ENCODE peak calls at places on chromosomes 12 and 14, in ten cellular contexts. One of them, this sample, is unnamed.

GRCh38 chr12:50166776-50167025 is 468 bp downstream of the CERS5 start:
- DNase-seq in endothelial cell: no peak
- DNase-seq in brain microvascular endothelial cell: no peak
- DNase-seq in AG09309: no peak
- DNase-seq in fibroblast of mammary gland: no peak
- DNase-seq in Calu3: no peak
- DNase-seq in B cell: no peak
- DNase-seq in body of pancreas: peak
- DNase-seq in endothelial cell of umbilical vein: no peak
- DNase-seq in CD8-positive, alpha-beta T cell: no peak
- DNase-seq in this sample: no peak

GRCh38 chr12:87074801-87075200 is 818.6 kb upstream of the MGAT4C start:
- DNase-seq in endothelial cell: no peak
- DNase-seq in brain microvascular endothelial cell: no peak
- DNase-seq in AG09309: peak
- DNase-seq in fibroblast of mammary gland: peak
- DNase-seq in Calu3: no peak
- DNase-seq in B cell: no peak
- DNase-seq in body of pancreas: no peak
- DNase-seq in endothelial cell of umbilical vein: no peak
- DNase-seq in CD8-positive, alpha-beta T cell: no peak
- DNase-seq in this sample: no peak

GRCh38 chr12:65494537-65494936 is 216.1 kb downstream of the MSRB3 start:
- DNase-seq in endothelial cell: no peak
- DNase-seq in brain microvascular endothelial cell: no peak
- DNase-seq in AG09309: no peak
- DNase-seq in fibroblast of mammary gland: no peak
- DNase-seq in Calu3: no peak
- DNase-seq in B cell: no peak
- DNase-seq in body of pancreas: no peak
- DNase-seq in endothelial cell of umbilical vein: no peak
- DNase-seq in CD8-positive, alpha-beta T cell: no peak
- DNase-seq in this sample: no peak

GRCh38 chr12:16189849-16190248 is 87.6 kb downstream of the SLC15A5 start:
- DNase-seq in endothelial cell: no peak
- DNase-seq in brain microvascular endothelial cell: no peak
- DNase-seq in AG09309: no peak
- DNase-seq in fibroblast of mammary gland: no peak
- DNase-seq in Calu3: no peak
- DNase-seq in B cell: no peak
- DNase-seq in body of pancreas: no peak
- DNase-seq in endothelial cell of umbilical vein: peak
- DNase-seq in CD8-positive, alpha-beta T cell: no peak
- DNase-seq in this sample: peak

GRCh38 chr12:97324471-97324870 is 138.1 kb upstream of the RMST start:
- DNase-seq in endothelial cell: no peak
- DNase-seq in brain microvascular endothelial cell: no peak
- DNase-seq in AG09309: no peak
- DNase-seq in fibroblast of mammary gland: no peak
- DNase-seq in Calu3: no peak
- DNase-seq in B cell: no peak
- DNase-seq in body of pancreas: no peak
- DNase-seq in endothelial cell of umbilical vein: no peak
- DNase-seq in CD8-positive, alpha-beta T cell: no peak
- DNase-seq in this sample: no peak

GRCh38 chr12:6772331-6772695 is at the start of gene LAG3:
- DNase-seq in endothelial cell: no peak
- DNase-seq in brain microvascular endothelial cell: no peak
- DNase-seq in AG09309: no peak
- DNase-seq in fibroblast of mammary gland: no peak
- DNase-seq in Calu3: no peak
- DNase-seq in B cell: peak
- DNase-seq in body of pancreas: no peak
- DNase-seq in endothelial cell of umbilical vein: no peak
- DNase-seq in CD8-positive, alpha-beta T cell: peak
- DNase-seq in this sample: no peak

GRCh38 chr14:62117718-62118164 is 355.5 kb downstream of the SNAPC1 start:
- DNase-seq in endothelial cell: no peak
- DNase-seq in brain microvascular endothelial cell: no peak
- DNase-seq in AG09309: no peak
- DNase-seq in fibroblast of mammary gland: no peak
- DNase-seq in Calu3: no peak
- DNase-seq in B cell: no peak
- DNase-seq in body of pancreas: no peak
- DNase-seq in endothelial cell of umbilical vein: no peak
- DNase-seq in CD8-positive, alpha-beta T cell: no peak
- DNase-seq in this sample: no peak

GRCh38 chr14:64266206-64266605 is 28.0 kb downstream of the ESR2 start:
- DNase-seq in endothelial cell: no peak
- DNase-seq in brain microvascular endothelial cell: peak
- DNase-seq in AG09309: peak
- DNase-seq in fibroblast of mammary gland: peak
- DNase-seq in Calu3: no peak
- DNase-seq in B cell: no peak
- DNase-seq in body of pancreas: no peak
- DNase-seq in endothelial cell of umbilical vein: peak
- DNase-seq in CD8-positive, alpha-beta T cell: no peak
- DNase-seq in this sample: peak

GRCh38 chr12:113422030-113422900 is at the start of gene SDSL:
- DNase-seq in endothelial cell: no peak
- DNase-seq in brain microvascular endothelial cell: peak
- DNase-seq in AG09309: peak
- DNase-seq in fibroblast of mammary gland: peak
- DNase-seq in Calu3: peak
- DNase-seq in B cell: peak
- DNase-seq in body of pancreas: peak
- DNase-seq in endothelial cell of umbilical vein: peak
- DNase-seq in CD8-positive, alpha-beta T cell: no peak
- DNase-seq in this sample: peak

GRCh38 chr12:105025890-105026289 is 39.8 kb downstream of the NOPCHAP1 start:
- DNase-seq in endothelial cell: no peak
- DNase-seq in brain microvascular endothelial cell: peak
- DNase-seq in AG09309: peak
- DNase-seq in fibroblast of mammary gland: peak
- DNase-seq in Calu3: no peak
- DNase-seq in B cell: no peak
- DNase-seq in body of pancreas: peak
- DNase-seq in endothelial cell of umbilical vein: peak
- DNase-seq in CD8-positive, alpha-beta T cell: no peak
- DNase-seq in this sample: no peak

GRCh38 chr12:2198088-2198501 is 145.3 kb downstream of the CACNA1C start:
- DNase-seq in endothelial cell: no peak
- DNase-seq in brain microvascular endothelial cell: peak
- DNase-seq in AG09309: peak
- DNase-seq in fibroblast of mammary gland: peak
- DNase-seq in Calu3: peak
- DNase-seq in B cell: no peak
- DNase-seq in body of pancreas: no peak
- DNase-seq in endothelial cell of umbilical vein: no peak
- DNase-seq in CD8-positive, alpha-beta T cell: no peak
- DNase-seq in this sample: peak

GRCh38 chr14:46820291-46820690 is 168.7 kb upstream of the RPL10L start:
- DNase-seq in endothelial cell: peak
- DNase-seq in brain microvascular endothelial cell: no peak
- DNase-seq in AG09309: no peak
- DNase-seq in fibroblast of mammary gland: no peak
- DNase-seq in Calu3: no peak
- DNase-seq in B cell: no peak
- DNase-seq in body of pancreas: no peak
- DNase-seq in endothelial cell of umbilical vein: no peak
- DNase-seq in CD8-positive, alpha-beta T cell: no peak
- DNase-seq in this sample: no peak

GRCh38 chr12:27151479-27151878 is 69.1 kb upstream of the C12orf71 start:
- DNase-seq in endothelial cell: no peak
- DNase-seq in brain microvascular endothelial cell: no peak
- DNase-seq in AG09309: no peak
- DNase-seq in fibroblast of mammary gland: no peak
- DNase-seq in Calu3: no peak
- DNase-seq in B cell: no peak
- DNase-seq in body of pancreas: no peak
- DNase-seq in endothelial cell of umbilical vein: no peak
- DNase-seq in CD8-positive, alpha-beta T cell: no peak
- DNase-seq in this sample: no peak

GRCh38 chr12:27148373-27148772 is 66.0 kb upstream of the C12orf71 start:
- DNase-seq in endothelial cell: no peak
- DNase-seq in brain microvascular endothelial cell: no peak
- DNase-seq in AG09309: no peak
- DNase-seq in fibroblast of mammary gland: no peak
- DNase-seq in Calu3: no peak
- DNase-seq in B cell: no peak
- DNase-seq in body of pancreas: no peak
- DNase-seq in endothelial cell of umbilical vein: no peak
- DNase-seq in CD8-positive, alpha-beta T cell: no peak
- DNase-seq in this sample: no peak

GRCh38 chr12:27143676-27144075 is 61.3 kb upstream of the C12orf71 start:
- DNase-seq in endothelial cell: no peak
- DNase-seq in brain microvascular endothelial cell: no peak
- DNase-seq in AG09309: no peak
- DNase-seq in fibroblast of mammary gland: peak
- DNase-seq in Calu3: no peak
- DNase-seq in B cell: no peak
- DNase-seq in body of pancreas: no peak
- DNase-seq in endothelial cell of umbilical vein: no peak
- DNase-seq in CD8-positive, alpha-beta T cell: no peak
- DNase-seq in this sample: no peak

DNA sequence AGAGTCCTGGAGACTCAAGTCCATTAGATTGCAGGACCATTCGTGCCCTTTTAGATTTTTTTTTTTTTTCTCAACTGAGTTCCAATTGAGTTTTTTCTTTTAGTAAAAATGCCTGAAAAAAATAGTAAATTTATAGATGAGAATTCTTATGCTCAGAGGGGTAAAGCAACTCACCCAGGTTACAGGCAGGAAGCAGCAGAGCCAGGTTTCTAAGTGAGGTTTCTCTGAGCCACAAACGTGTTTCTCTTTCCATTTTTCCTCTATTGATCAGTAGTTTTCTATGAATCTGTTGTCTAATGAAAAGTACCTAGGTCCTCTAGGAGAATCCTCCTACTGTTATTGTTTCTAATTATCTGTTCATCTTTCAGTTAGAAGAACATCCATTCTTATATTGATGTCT is 66.4 kb upstream of the C12orf71 start:
- DNase-seq in endothelial cell: no peak
- DNase-seq in brain microvascular endothelial cell: no peak
- DNase-seq in AG09309: no peak
- DNase-seq in fibroblast of mammary gland: no peak
- DNase-seq in Calu3: no peak
- DNase-seq in B cell: no peak
- DNase-seq in body of pancreas: no peak
- DNase-seq in endothelial cell of umbilical vein: no peak
- DNase-seq in CD8-positive, alpha-beta T cell: no peak
- DNase-seq in this sample: no peak
- TF ChIP-seq CTCF in endothelial cell: no peak
- TF ChIP-seq CTCF in brain microvascular endothelial cell: no peak
- TF ChIP-seq CTCF in AG09309: no peak
- TF ChIP-seq CTCF in fibroblast of mammary gland: no peak
- TF ChIP-seq CTCF in Calu3: no peak
- TF ChIP-seq CTCF in B cell: no peak
- TF ChIP-seq CTCF in body of pancreas: no peak
- TF ChIP-seq CTCF in endothelial cell of umbilical vein: no peak
- TF ChIP-seq CTCF in CD8-positive, alpha-beta T cell: no peak
- TF ChIP-seq CTCF in this sample: no peak

GRCh38 chr14:73723411-73723798 is 9.2 kb upstream of the PNMA1 start:
- DNase-seq in endothelial cell: no peak
- DNase-seq in brain microvascular endothelial cell: no peak
- DNase-seq in AG09309: peak
- DNase-seq in fibroblast of mammary gland: peak
- DNase-seq in Calu3: no peak
- DNase-seq in B cell: no peak
- DNase-seq in body of pancreas: no peak
- DNase-seq in endothelial cell of umbilical vein: no peak
- DNase-seq in CD8-positive, alpha-beta T cell: no peak
- DNase-seq in this sample: no peak

GRCh38 chr14:73724696-73725095 is 10.5 kb upstream of the PNMA1 start:
- DNase-seq in endothelial cell: no peak
- DNase-seq in brain microvascular endothelial cell: no peak
- DNase-seq in AG09309: no peak
- DNase-seq in fibroblast of mammary gland: no peak
- DNase-seq in Calu3: no peak
- DNase-seq in B cell: no peak
- DNase-seq in body of pancreas: no peak
- DNase-seq in endothelial cell of umbilical vein: no peak
- DNase-seq in CD8-positive, alpha-beta T cell: no peak
- DNase-seq in this sample: no peak

GRCh38 chr14:73722581-73722980 is 8.4 kb upstream of the PNMA1 start:
- DNase-seq in endothelial cell: no peak
- DNase-seq in brain microvascular endothelial cell: no peak
- DNase-seq in AG09309: no peak
- DNase-seq in fibroblast of mammary gland: no peak
- DNase-seq in Calu3: no peak
- DNase-seq in B cell: no peak
- DNase-seq in body of pancreas: no peak
- DNase-seq in endothelial cell of umbilical vein: no peak
- DNase-seq in CD8-positive, alpha-beta T cell: no peak
- DNase-seq in this sample: no peak

GRCh38 chr14:73725116-73726024 is 11.2 kb upstream of the PNMA1 start:
- DNase-seq in endothelial cell: no peak
- DNase-seq in brain microvascular endothelial cell: peak
- DNase-seq in AG09309: no peak
- DNase-seq in fibroblast of mammary gland: peak
- DNase-seq in Calu3: no peak
- DNase-seq in B cell: peak
- DNase-seq in body of pancreas: no peak
- DNase-seq in endothelial cell of umbilical vein: no peak
- DNase-seq in CD8-positive, alpha-beta T cell: no peak
- DNase-seq in this sample: peak

GRCh38 chr14:73723799-73724621 is 9.8 kb upstream of the PNMA1 start:
- DNase-seq in endothelial cell: no peak
- DNase-seq in brain microvascular endothelial cell: peak
- DNase-seq in AG09309: peak
- DNase-seq in fibroblast of mammary gland: peak
- DNase-seq in Calu3: peak
- DNase-seq in B cell: peak
- DNase-seq in body of pancreas: peak
- DNase-seq in endothelial cell of umbilical vein: peak
- DNase-seq in CD8-positive, alpha-beta T cell: no peak
- DNase-seq in this sample: peak
- TF ChIP-seq CTCF in endothelial cell: no peak
- TF ChIP-seq CTCF in brain microvascular endothelial cell: peak
- TF ChIP-seq CTCF in AG09309: peak
- TF ChIP-seq CTCF in fibroblast of mammary gland: no peak
- TF ChIP-seq CTCF in Calu3: no peak
- TF ChIP-seq CTCF in B cell: no peak
- TF ChIP-seq CTCF in body of pancreas: no peak
- TF ChIP-seq CTCF in endothelial cell of umbilical vein: peak
- TF ChIP-seq CTCF in CD8-positive, alpha-beta T cell: no peak
- TF ChIP-seq CTCF in this sample: peak

GRCh38 chr12:4956968-4957367 is 47.3 kb downstream of the KCNA1 start:
- DNase-seq in endothelial cell: no peak
- DNase-seq in brain microvascular endothelial cell: no peak
- DNase-seq in AG09309: no peak
- DNase-seq in fibroblast of mammary gland: no peak
- DNase-seq in Calu3: no peak
- DNase-seq in B cell: no peak
- DNase-seq in body of pancreas: no peak
- DNase-seq in endothelial cell of umbilical vein: no peak
- DNase-seq in CD8-positive, alpha-beta T cell: no peak
- DNase-seq in this sample: no peak
- TF ChIP-seq CTCF in endothelial cell: no peak
- TF ChIP-seq CTCF in brain microvascular endothelial cell: no peak
- TF ChIP-seq CTCF in AG09309: no peak
- TF ChIP-seq CTCF in fibroblast of mammary gland: no peak
- TF ChIP-seq CTCF in Calu3: no peak
- TF ChIP-seq CTCF in B cell: no peak
- TF ChIP-seq CTCF in body of pancreas: no peak
- TF ChIP-seq CTCF in endothelial cell of umbilical vein: no peak
- TF ChIP-seq CTCF in CD8-positive, alpha-beta T cell: no peak
- TF ChIP-seq CTCF in this sample: no peak

GRCh38 chr14:106393742-106394141 is 867.4 kb downstream of the TMEM121 start:
- DNase-seq in endothelial cell: no peak
- DNase-seq in brain microvascular endothelial cell: no peak
- DNase-seq in AG09309: no peak
- DNase-seq in fibroblast of mammary gland: no peak
- DNase-seq in Calu3: no peak
- DNase-seq in B cell: no peak
- DNase-seq in body of pancreas: no peak
- DNase-seq in endothelial cell of umbilical vein: no peak
- DNase-seq in CD8-positive, alpha-beta T cell: no peak
- DNase-seq in this sample: no peak
- TF ChIP-seq CTCF in endothelial cell: no peak
- TF ChIP-seq CTCF in brain microvascular endothelial cell: no peak
- TF ChIP-seq CTCF in AG09309: no peak
- TF ChIP-seq CTCF in fibroblast of mammary gland: no peak
- TF ChIP-seq CTCF in Calu3: no peak
- TF ChIP-seq CTCF in B cell: no peak
- TF ChIP-seq CTCF in body of pancreas: no peak
- TF ChIP-seq CTCF in endothelial cell of umbilical vein: no peak
- TF ChIP-seq CTCF in CD8-positive, alpha-beta T cell: no peak
- TF ChIP-seq CTCF in this sample: no peak

This sample was measured in A673.